ENCODE peak calls at places on chromosomes 2 and 18, in seven cellular contexts. One of them, this sample, is unnamed.

GRCh38 chr2:134727385-134727784 is 8.6 kb upstream of the TMEM163 start:
- DNase-seq in caudate nucleus: no peak
- DNase-seq in activated effector memory CD4-positive, alpha-beta T cell treated with Interleukin-2 at 50 U/mL for 16 hours: no peak
- DNase-seq in brain microvascular endothelial cell: peak
- DNase-seq in RCC 7860: peak
- DNase-seq in HTR-8/SVneo: peak
- DNase-seq in endothelial cell: no peak
- DNase-seq in this sample: no peak

GRCh38 chr2:43455735-43456642 is 139.8 kb downstream of the THADA start:
- DNase-seq in caudate nucleus: no peak
- DNase-seq in activated effector memory CD4-positive, alpha-beta T cell treated with Interleukin-2 at 50 U/mL for 16 hours: no peak
- DNase-seq in brain microvascular endothelial cell: peak
- DNase-seq in RCC 7860: peak
- DNase-seq in HTR-8/SVneo: no peak
- DNase-seq in endothelial cell: no peak
- DNase-seq in this sample: no peak

GRCh38 chr2:230869691-230870543 is 5.2 kb downstream of the ITM2C start:
- DNase-seq in caudate nucleus: no peak
- DNase-seq in activated effector memory CD4-positive, alpha-beta T cell treated with Interleukin-2 at 50 U/mL for 16 hours: no peak
- DNase-seq in brain microvascular endothelial cell: no peak
- DNase-seq in RCC 7860: no peak
- DNase-seq in HTR-8/SVneo: no peak
- DNase-seq in endothelial cell: no peak
- DNase-seq in this sample: no peak

GRCh38 chr2:224142397-224143312 is 103.6 kb upstream of the SERPINE2 start:
- DNase-seq in caudate nucleus: no peak
- DNase-seq in activated effector memory CD4-positive, alpha-beta T cell treated with Interleukin-2 at 50 U/mL for 16 hours: no peak
- DNase-seq in brain microvascular endothelial cell: peak
- DNase-seq in RCC 7860: peak
- DNase-seq in HTR-8/SVneo: peak
- DNase-seq in endothelial cell: no peak
- DNase-seq in this sample: no peak

GRCh38 chr2:37357461-37358008 is 13.1 kb downstream of the QPCT start:
- DNase-seq in caudate nucleus: no peak
- DNase-seq in activated effector memory CD4-positive, alpha-beta T cell treated with Interleukin-2 at 50 U/mL for 16 hours: no peak
- DNase-seq in brain microvascular endothelial cell: no peak
- DNase-seq in RCC 7860: no peak
- DNase-seq in HTR-8/SVneo: no peak
- DNase-seq in endothelial cell: no peak
- DNase-seq in this sample: no peak

GRCh38 chr2:127379712-127380355 is 7.9 kb downstream of the MAP3K2 start:
- DNase-seq in caudate nucleus: no peak
- DNase-seq in activated effector memory CD4-positive, alpha-beta T cell treated with Interleukin-2 at 50 U/mL for 16 hours: no peak
- DNase-seq in brain microvascular endothelial cell: no peak
- DNase-seq in RCC 7860: no peak
- DNase-seq in HTR-8/SVneo: no peak
- DNase-seq in endothelial cell: no peak
- DNase-seq in this sample: no peak

GRCh38 chr2:27756544-27757498 is 14.7 kb upstream of the MRPL33 start:
- DNase-seq in caudate nucleus: no peak
- DNase-seq in activated effector memory CD4-positive, alpha-beta T cell treated with Interleukin-2 at 50 U/mL for 16 hours: no peak
- DNase-seq in brain microvascular endothelial cell: no peak
- DNase-seq in RCC 7860: no peak
- DNase-seq in HTR-8/SVneo: no peak
- DNase-seq in endothelial cell: no peak
- DNase-seq in this sample: no peak

GRCh38 chr2:217939220-217939619 is 63.6 kb downstream of the TNS1 start:
- DNase-seq in caudate nucleus: no peak
- DNase-seq in activated effector memory CD4-positive, alpha-beta T cell treated with Interleukin-2 at 50 U/mL for 16 hours: no peak
- DNase-seq in brain microvascular endothelial cell: no peak
- DNase-seq in RCC 7860: no peak
- DNase-seq in HTR-8/SVneo: no peak
- DNase-seq in endothelial cell: no peak
- DNase-seq in this sample: no peak

GRCh38 chr2:26471766-26472706 is 5.9 kb downstream of the OTOF start:
- DNase-seq in caudate nucleus: no peak
- DNase-seq in activated effector memory CD4-positive, alpha-beta T cell treated with Interleukin-2 at 50 U/mL for 16 hours: no peak
- DNase-seq in brain microvascular endothelial cell: no peak
- DNase-seq in RCC 7860: no peak
- DNase-seq in HTR-8/SVneo: no peak
- DNase-seq in endothelial cell: no peak
- DNase-seq in this sample: no peak

GRCh38 chr2:74219846-74220486 is 21.6 kb downstream of the MTHFD2 start:
- DNase-seq in caudate nucleus: no peak
- DNase-seq in activated effector memory CD4-positive, alpha-beta T cell treated with Interleukin-2 at 50 U/mL for 16 hours: no peak
- DNase-seq in brain microvascular endothelial cell: no peak
- DNase-seq in RCC 7860: no peak
- DNase-seq in HTR-8/SVneo: no peak
- DNase-seq in endothelial cell: no peak
- DNase-seq in this sample: no peak

GRCh38 chr18:37335337-37335736 is 230.3 kb downstream of the CELF4 start:
- DNase-seq in caudate nucleus: no peak
- DNase-seq in activated effector memory CD4-positive, alpha-beta T cell treated with Interleukin-2 at 50 U/mL for 16 hours: no peak
- DNase-seq in brain microvascular endothelial cell: no peak
- DNase-seq in RCC 7860: no peak
- DNase-seq in HTR-8/SVneo: peak
- DNase-seq in endothelial cell: peak
- DNase-seq in this sample: no peak

GRCh38 chr2:241539616-241540374 is 18.8 kb upstream of the BOK start:
- DNase-seq in caudate nucleus: no peak
- DNase-seq in activated effector memory CD4-positive, alpha-beta T cell treated with Interleukin-2 at 50 U/mL for 16 hours: no peak
- DNase-seq in brain microvascular endothelial cell: no peak
- DNase-seq in RCC 7860: no peak
- DNase-seq in HTR-8/SVneo: no peak
- DNase-seq in endothelial cell: no peak
- DNase-seq in this sample: no peak

GRCh38 chr18:32081881-32082280 is 9.8 kb upstream of the RNF138 start:
- DNase-seq in caudate nucleus: no peak
- DNase-seq in activated effector memory CD4-positive, alpha-beta T cell treated with Interleukin-2 at 50 U/mL for 16 hours: no peak
- DNase-seq in brain microvascular endothelial cell: no peak
- DNase-seq in RCC 7860: no peak
- DNase-seq in HTR-8/SVneo: no peak
- DNase-seq in endothelial cell: no peak
- DNase-seq in this sample: no peak

GRCh38 chr2:224807153-224807964 is 91.2 kb upstream of the CCDC195 start:
- DNase-seq in caudate nucleus: no peak
- DNase-seq in activated effector memory CD4-positive, alpha-beta T cell treated with Interleukin-2 at 50 U/mL for 16 hours: no peak
- DNase-seq in brain microvascular endothelial cell: no peak
- DNase-seq in RCC 7860: no peak
- DNase-seq in HTR-8/SVneo: no peak
- DNase-seq in endothelial cell: no peak
- DNase-seq in this sample: no peak

GRCh38 chr2:64371727-64372126 is 82.2 kb upstream of the LGALSL start:
- DNase-seq in caudate nucleus: no peak
- DNase-seq in activated effector memory CD4-positive, alpha-beta T cell treated with Interleukin-2 at 50 U/mL for 16 hours: no peak
- DNase-seq in brain microvascular endothelial cell: no peak
- DNase-seq in RCC 7860: no peak
- DNase-seq in HTR-8/SVneo: no peak
- DNase-seq in endothelial cell: no peak
- DNase-seq in this sample: peak

GRCh38 chr2:58044145-58044544 is 2.5 kb upstream of the VRK2 start:
- DNase-seq in caudate nucleus: no peak
- DNase-seq in activated effector memory CD4-positive, alpha-beta T cell treated with Interleukin-2 at 50 U/mL for 16 hours: no peak
- DNase-seq in brain microvascular endothelial cell: no peak
- DNase-seq in RCC 7860: no peak
- DNase-seq in HTR-8/SVneo: no peak
- DNase-seq in endothelial cell: no peak
- DNase-seq in this sample: no peak

GRCh38 chr2:101002562-101003277 is 631 bp downstream of the RPL31 start:
- DNase-seq in caudate nucleus: no peak
- DNase-seq in activated effector memory CD4-positive, alpha-beta T cell treated with Interleukin-2 at 50 U/mL for 16 hours: no peak
- DNase-seq in brain microvascular endothelial cell: no peak
- DNase-seq in RCC 7860: no peak
- DNase-seq in HTR-8/SVneo: peak
- DNase-seq in endothelial cell: no peak
- DNase-seq in this sample: no peak

GRCh38 chr2:153872311-153873061 is 764 bp downstream of the GALNT13 start:
- DNase-seq in caudate nucleus: no peak
- DNase-seq in activated effector memory CD4-positive, alpha-beta T cell treated with Interleukin-2 at 50 U/mL for 16 hours: no peak
- DNase-seq in brain microvascular endothelial cell: no peak
- DNase-seq in RCC 7860: no peak
- DNase-seq in HTR-8/SVneo: no peak
- DNase-seq in endothelial cell: peak
- DNase-seq in this sample: peak

GRCh38 chr2:26530696-26531095 is 52.8 kb upstream of the OTOF start:
- DNase-seq in caudate nucleus: no peak
- DNase-seq in activated effector memory CD4-positive, alpha-beta T cell treated with Interleukin-2 at 50 U/mL for 16 hours: no peak
- DNase-seq in brain microvascular endothelial cell: peak
- DNase-seq in RCC 7860: no peak
- DNase-seq in HTR-8/SVneo: peak
- DNase-seq in endothelial cell: no peak
- DNase-seq in this sample: no peak

GRCh38 chr18:71028285-71028762 is 739.5 kb downstream of the SOCS6 start:
- DNase-seq in caudate nucleus: no peak
- DNase-seq in activated effector memory CD4-positive, alpha-beta T cell treated with Interleukin-2 at 50 U/mL for 16 hours: no peak
- DNase-seq in brain microvascular endothelial cell: no peak
- DNase-seq in RCC 7860: peak
- DNase-seq in HTR-8/SVneo: no peak
- DNase-seq in endothelial cell: no peak
- DNase-seq in this sample: no peak

GRCh38 chr2:119389615-119390306 is 23.0 kb downstream of the DBI start:
- DNase-seq in caudate nucleus: no peak
- DNase-seq in activated effector memory CD4-positive, alpha-beta T cell treated with Interleukin-2 at 50 U/mL for 16 hours: no peak
- DNase-seq in brain microvascular endothelial cell: peak
- DNase-seq in RCC 7860: peak
- DNase-seq in HTR-8/SVneo: no peak
- DNase-seq in endothelial cell: no peak
- DNase-seq in this sample: no peak

GRCh38 chr18:34350778-34351177 is 126.1 kb upstream of the NOL4 start:
- DNase-seq in caudate nucleus: no peak
- DNase-seq in activated effector memory CD4-positive, alpha-beta T cell treated with Interleukin-2 at 50 U/mL for 16 hours: no peak
- DNase-seq in brain microvascular endothelial cell: no peak
- DNase-seq in RCC 7860: no peak
- DNase-seq in HTR-8/SVneo: no peak
- DNase-seq in endothelial cell: no peak
- DNase-seq in this sample: no peak

GRCh38 chr2:191811807-191812602 is 34.9 kb downstream of the CAVIN2 start:
- DNase-seq in caudate nucleus: peak
- DNase-seq in activated effector memory CD4-positive, alpha-beta T cell treated with Interleukin-2 at 50 U/mL for 16 hours: no peak
- DNase-seq in brain microvascular endothelial cell: peak
- DNase-seq in RCC 7860: peak
- DNase-seq in HTR-8/SVneo: peak
- DNase-seq in endothelial cell: peak
- DNase-seq in this sample: peak

GRCh38 chr2:181573140-181573736 is 83.7 kb downstream of the CERKL start:
- DNase-seq in caudate nucleus: no peak
- DNase-seq in activated effector memory CD4-positive, alpha-beta T cell treated with Interleukin-2 at 50 U/mL for 16 hours: no peak
- DNase-seq in brain microvascular endothelial cell: peak
- DNase-seq in RCC 7860: peak
- DNase-seq in HTR-8/SVneo: peak
- DNase-seq in endothelial cell: peak
- DNase-seq in this sample: no peak

GRCh38 chr2:1863861-1864260 is 119.5 kb upstream of the PXDN start:
- DNase-seq in caudate nucleus: no peak
- DNase-seq in activated effector memory CD4-positive, alpha-beta T cell treated with Interleukin-2 at 50 U/mL for 16 hours: no peak
- DNase-seq in brain microvascular endothelial cell: no peak
- DNase-seq in RCC 7860: no peak
- DNase-seq in HTR-8/SVneo: no peak
- DNase-seq in endothelial cell: no peak
- DNase-seq in this sample: no peak

GRCh38 chr18:56869189-56869777 is 218.1 kb downstream of the WDR7 start:
- DNase-seq in caudate nucleus: no peak
- DNase-seq in activated effector memory CD4-positive, alpha-beta T cell treated with Interleukin-2 at 50 U/mL for 16 hours: no peak
- DNase-seq in brain microvascular endothelial cell: peak
- DNase-seq in RCC 7860: peak
- DNase-seq in HTR-8/SVneo: peak
- DNase-seq in endothelial cell: peak
- DNase-seq in this sample: no peak

GRCh38 chr2:226890286-226890685 is 54.4 kb downstream of the RHBDD1 start:
- DNase-seq in caudate nucleus: no peak
- DNase-seq in activated effector memory CD4-positive, alpha-beta T cell treated with Interleukin-2 at 50 U/mL for 16 hours: no peak
- DNase-seq in brain microvascular endothelial cell: no peak
- DNase-seq in RCC 7860: no peak
- DNase-seq in HTR-8/SVneo: no peak
- DNase-seq in endothelial cell: no peak
- DNase-seq in this sample: no peak

GRCh38 chr2:179123272-179123662 is 73.3 kb upstream of the CCDC141 start:
- DNase-seq in caudate nucleus: no peak
- DNase-seq in activated effector memory CD4-positive, alpha-beta T cell treated with Interleukin-2 at 50 U/mL for 16 hours: no peak
- DNase-seq in brain microvascular endothelial cell: no peak
- DNase-seq in RCC 7860: no peak
- DNase-seq in HTR-8/SVneo: no peak
- DNase-seq in endothelial cell: no peak
- DNase-seq in this sample: no peak

GRCh38 chr2:238220892-238221521 is 17.5 kb upstream of the ILKAP start:
- DNase-seq in caudate nucleus: peak
- DNase-seq in activated effector memory CD4-positive, alpha-beta T cell treated with Interleukin-2 at 50 U/mL for 16 hours: no peak
- DNase-seq in brain microvascular endothelial cell: no peak
- DNase-seq in RCC 7860: no peak
- DNase-seq in HTR-8/SVneo: no peak
- DNase-seq in endothelial cell: no peak
- DNase-seq in this sample: no peak

GRCh38 chr2:3827673-3828575 is 124.5 kb downstream of the DCDC2C start:
- DNase-seq in caudate nucleus: no peak
- DNase-seq in activated effector memory CD4-positive, alpha-beta T cell treated with Interleukin-2 at 50 U/mL for 16 hours: no peak
- DNase-seq in brain microvascular endothelial cell: peak
- DNase-seq in RCC 7860: no peak
- DNase-seq in HTR-8/SVneo: no peak
- DNase-seq in endothelial cell: peak
- DNase-seq in this sample: no peak

GRCh38 chr2:62456721-62457539 is 49.1 kb downstream of the TMEM17 start:
- DNase-seq in caudate nucleus: peak
- DNase-seq in activated effector memory CD4-positive, alpha-beta T cell treated with Interleukin-2 at 50 U/mL for 16 hours: peak
- DNase-seq in brain microvascular endothelial cell: peak
- DNase-seq in RCC 7860: peak
- DNase-seq in HTR-8/SVneo: peak
- DNase-seq in endothelial cell: peak
- DNase-seq in this sample: peak

GRCh38 chr2:224038049-224038829 is 847 bp downstream of the SERPINE2 start:
- DNase-seq in caudate nucleus: no peak
- DNase-seq in activated effector memory CD4-positive, alpha-beta T cell treated with Interleukin-2 at 50 U/mL for 16 hours: no peak
- DNase-seq in brain microvascular endothelial cell: no peak
- DNase-seq in RCC 7860: peak
- DNase-seq in HTR-8/SVneo: peak
- DNase-seq in endothelial cell: peak
- DNase-seq in this sample: peak

GRCh38 chr18:59057969-59058368 is 81.7 kb upstream of the SEC11C start:
- DNase-seq in caudate nucleus: no peak
- DNase-seq in activated effector memory CD4-positive, alpha-beta T cell treated with Interleukin-2 at 50 U/mL for 16 hours: no peak
- DNase-seq in brain microvascular endothelial cell: peak
- DNase-seq in RCC 7860: no peak
- DNase-seq in HTR-8/SVneo: no peak
- DNase-seq in endothelial cell: no peak
- DNase-seq in this sample: no peak

GRCh38 chr18:64032312-64032711 is 62.4 kb downstream of the SERPINB8 start:
- DNase-seq in caudate nucleus: no peak
- DNase-seq in activated effector memory CD4-positive, alpha-beta T cell treated with Interleukin-2 at 50 U/mL for 16 hours: no peak
- DNase-seq in brain microvascular endothelial cell: no peak
- DNase-seq in RCC 7860: no peak
- DNase-seq in HTR-8/SVneo: no peak
- DNase-seq in endothelial cell: no peak
- DNase-seq in this sample: peak

This sample was measured in ecto neural progenitor cell.